ENCODE peak calls at places on chromosome 2, in five cellular contexts. F is CD8-positive, alpha-beta T cell; X is IMR-90; T is thoracic aorta; Q is ovary. I is an unnamed sample. For H3K36me3 and H3K4me1, the result is how much of the 10 kb centered on the place peaks cover.

GRCh38 chr2:239380831-239381708 is 19.8 kb downstream of the HDAC4 start:
- DNase-seq in F (peak), X (no peak), T (no peak), Q (no peak), I (no peak)

GRCh38 chr2:201182650-201183372 is at the start of gene CASP10:
- DNase-seq in F (peak), X (peak), T (no peak), Q (no peak), I (peak)

GRCh38 chr2:237257471-237257951 is 156.5 kb downstream of the COL6A3 start:
- DNase-seq in F (no peak), X (peak), T (no peak), Q (peak), I (no peak)

GRCh38 chr2:121283670-121284245 is 1.2 kb downstream of the TFCP2L1 start:
- DNase-seq in F (no peak), X (no peak), T (no peak), Q (no peak), I (no peak)

GRCh38 chr2:129152514-129152913 is 827.0 kb upstream of the RAB6C start:
- DNase-seq in F (no peak), X (no peak), T (no peak), Q (no peak), I (no peak)

GRCh38 chr2:216221806-216222205 is 112.7 kb downstream of the XRCC5 start:
- DNase-seq in F (no peak), X (peak), T (no peak), Q (no peak), I (no peak)

GRCh38 chr2:226835420-226835795 is 446 bp upstream of the RHBDD1 start:
- DNase-seq in F (no peak), X (peak), T (no peak), Q (no peak), I (no peak)

GRCh38 chr2:37631698-37632097 is 39.7 kb downstream of the CDC42EP3 start:
- DNase-seq in F (no peak), X (no peak), T (no peak), Q (no peak), I (no peak)

GRCh38 chr2:46701152-46701551 is 214.5 kb downstream of the MCFD2 start:
- DNase-seq in F (no peak), X (peak), T (no peak), Q (no peak), I (no peak)

GRCh38 chr2:100412866-100413265 is 4.6 kb downstream of the CHST10 start:
- DNase-seq in F (no peak), X (no peak), T (no peak), Q (no peak), I (no peak)

GRCh38 chr2:224073676-224074075 is 34.6 kb upstream of the SERPINE2 start:
- DNase-seq in F (no peak), X (no peak), T (no peak), Q (no peak), I (no peak)

GRCh38 chr2:196900843-196901242 is 25.7 kb downstream of the PGAP1 start:
- DNase-seq in F (no peak), X (no peak), T (no peak), Q (no peak), I (no peak)

DNA sequence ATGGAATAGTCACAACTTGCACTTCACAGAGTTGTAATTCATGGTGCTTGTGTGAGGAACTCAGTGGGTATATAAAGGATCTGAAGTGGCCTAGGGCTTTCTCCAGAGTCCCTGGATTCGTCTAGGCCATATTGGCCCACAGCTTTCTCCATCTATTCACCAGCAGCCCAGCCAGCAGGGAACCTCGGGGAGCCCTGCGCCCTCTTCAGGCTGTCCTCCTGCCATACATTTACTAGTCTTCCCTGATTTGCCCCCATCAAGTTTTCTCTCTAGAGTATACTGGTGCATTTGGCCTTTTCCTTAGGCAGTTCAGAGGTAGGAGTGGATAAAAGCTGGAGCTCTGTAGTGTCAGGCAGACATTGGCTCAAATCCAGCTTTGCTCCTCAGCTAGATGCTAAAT is 278.3 kb downstream of the MYCN start:
- DNase-seq in F (no peak), X (no peak), T (no peak), Q (no peak), I (no peak)
- TF ChIP-seq CTCF in F (no peak), X (no peak), T (no peak), Q (no peak), I (no peak)

GRCh38 chr2:7571701-7572100 is 654.5 kb downstream of the RNF144A start:
- DNase-seq in F (no peak), X (no peak), T (no peak), Q (no peak), I (no peak)

GRCh38 chr2:7572460-7572859 is 655.2 kb downstream of the RNF144A start:
- DNase-seq in F (peak), X (no peak), T (no peak), Q (no peak), I (no peak)

GRCh38 chr2:7567646-7568045 is 650.4 kb downstream of the RNF144A start:
- DNase-seq in F (peak), X (no peak), T (no peak), Q (no peak), I (no peak)

GRCh38 chr2:7573166-7573845 is 656.1 kb downstream of the RNF144A start:
- DNase-seq in F (no peak), X (no peak), T (no peak), Q (no peak), I (no peak)

DNA sequence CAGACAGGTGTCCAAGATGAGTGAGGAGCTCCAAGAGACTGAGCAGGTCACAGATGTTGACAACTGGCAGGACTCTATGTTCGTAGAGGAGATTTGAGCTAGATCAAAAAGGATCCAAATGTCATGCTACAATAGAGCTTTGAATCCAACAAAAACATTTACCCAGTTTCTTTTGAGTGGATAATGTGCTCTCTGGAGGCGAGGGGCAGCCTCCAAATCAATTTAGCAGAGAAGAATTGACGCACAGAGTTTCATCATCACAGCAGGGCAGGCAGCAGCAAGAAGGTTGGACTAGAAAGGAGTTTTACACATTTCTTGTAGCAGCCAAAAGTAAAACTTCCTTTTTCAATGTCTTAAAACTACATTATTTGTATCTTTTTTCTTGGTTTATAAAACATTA is 653.0 kb downstream of the RNF144A start:
- DNase-seq in F (no peak), X (no peak), T (no peak), Q (no peak), I (no peak)
- H3K36me3 ChIP-seq in F (under half), X (under half), T (under half), Q (under half), I (under half)

GRCh38 chr2:457287-457686 is 169.4 kb upstream of the ALKAL2 start:
- DNase-seq in F (no peak), X (no peak), T (no peak), Q (no peak), I (no peak)
- H3K4me1 ChIP-seq in F (under half), X (under half), T (under half), Q (under half), I (under half)

DNA sequence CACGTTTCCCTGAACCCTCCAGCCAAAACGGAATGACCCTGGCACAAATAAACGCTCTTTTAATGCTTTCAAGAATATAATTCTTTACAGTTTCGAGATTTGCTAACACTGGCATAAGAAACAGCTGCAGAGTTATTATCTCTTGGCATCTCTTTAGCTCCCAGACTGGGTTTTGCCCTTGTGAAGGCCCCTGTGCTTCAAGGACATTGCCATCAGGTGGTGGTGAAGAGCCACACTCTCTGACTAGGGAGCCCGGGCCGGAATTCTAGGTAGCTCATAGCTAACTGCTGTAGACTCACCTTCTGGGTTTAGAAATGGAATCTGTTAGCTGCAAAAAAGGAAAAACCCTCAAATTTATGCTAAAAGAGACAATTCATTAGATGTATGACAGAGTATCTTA is 13.3 kb upstream of the GALNT14 start:
- DNase-seq in F (no peak), X (no peak), T (no peak), Q (no peak), I (no peak)
- TF ChIP-seq CTCF in F (no peak), X (peak), T (no peak), Q (no peak), I (no peak)